ENCODE peak calls at places on chromosomes 16 and 17, in nine cellular contexts. C, W, J, S, B, N, Y, V and Z are unnamed samples.

GRCh38 chr16:24974859-24975258 is 40.3 kb downstream of the ARHGAP17 start:
- DNase-seq in C (peak; percentile 1), W (no peak), J (no peak), S (no peak), B (no peak), N (no peak), Y (no peak), V (no peak), Z (no peak)

GRCh38 chr17:31935512-31935911 is 1.3 kb upstream of the SUZ12 start:
- DNase-seq in C (no peak), W (no peak), J (no peak), S (no peak), B (no peak), N (no peak), Y (no peak), V (no peak), Z (no peak)

GRCh38 chr17:17757391-17757791 is 76.1 kb downstream of the RAI1 start:
- DNase-seq in C (no peak), W (no peak), J (no peak), S (no peak), B (no peak), N (peak; percentile 75), Y (no peak), V (no peak), Z (peak; percentile 76)

GRCh38 chr16:19830902-19831555 is 53.6 kb downstream of the GPRC5B start:
- DNase-seq in C (no peak), W (no peak), J (no peak), S (no peak), B (no peak), N (no peak), Y (no peak), V (no peak), Z (no peak)

GRCh38 chr16:48617711-48618148 is 7.8 kb upstream of the N4BP1 start:
- DNase-seq in C (peak; percentile 79), W (no peak), J (peak; percentile 36), S (no peak), B (no peak), N (no peak), Y (no peak), V (peak; percentile 28), Z (peak; percentile 67)

GRCh38 chr17:7356072-7356549 is 1.2 kb downstream of the TMEM95 start:
- DNase-seq in C (peak; percentile 77), W (peak; percentile 58), J (peak; percentile 89), S (no peak), B (peak; percentile 92), N (peak; percentile 93), Y (peak; percentile 83), V (peak; percentile 77), Z (peak; percentile 91)

GRCh38 chr17:19287651-19288050 is 50.5 kb downstream of the EPN2 start:
- DNase-seq in C (no peak), W (no peak), J (no peak), S (no peak), B (no peak), N (no peak), Y (no peak), V (no peak), Z (no peak)

GRCh38 chr17:50953831-50954601 is 87.9 kb upstream of the TOB1 start:
- DNase-seq in C (peak; percentile 53), W (peak; percentile 34), J (no peak), S (no peak), B (peak; percentile 74), N (peak; percentile 51), Y (no peak), V (no peak), Z (no peak)

GRCh38 chr17:14225153-14226004 is 11.3 kb downstream of the CDRT15 start:
- DNase-seq in C (no peak), W (no peak), J (no peak), S (peak; percentile 57), B (no peak), N (no peak), Y (no peak), V (no peak), Z (no peak)

GRCh38 chr17:66661411-66661843 is 173.5 kb upstream of the CACNG5 start:
- DNase-seq in C (no peak), W (no peak), J (peak; percentile 45), S (no peak), B (no peak), N (no peak), Y (peak; percentile 95), V (no peak), Z (no peak)

GRCh38 chr17:81401727-81402529 is 6.7 kb downstream of the BAHCC1 start:
- DNase-seq in C (no peak), W (no peak), J (no peak), S (no peak), B (no peak), N (peak; percentile 66), Y (no peak), V (no peak), Z (no peak)

GRCh38 chr16:84465154-84465553 is 39.3 kb downstream of the MEAK7 start:
- DNase-seq in C (no peak), W (no peak), J (peak; percentile 25), S (no peak), B (no peak), N (peak; percentile 28), Y (no peak), V (no peak), Z (peak; percentile 2)

GRCh38 chr16:84065536-84066132 is 23.0 kb upstream of the SLC38A8 start:
- DNase-seq in C (peak; percentile 83), W (no peak), J (peak; percentile 53), S (no peak), B (no peak), N (peak; percentile 81), Y (peak; percentile 48), V (no peak), Z (peak; percentile 48)

GRCh38 chr16:54287758-54288591 is 1.4 kb upstream of the IRX3 start:
- DNase-seq in C (no peak), W (no peak), J (no peak), S (no peak), B (no peak), N (no peak), Y (no peak), V (no peak), Z (peak; percentile 75)

GRCh38 chr17:78892520-78892919 is 10.5 kb downstream of the CEP295NL start:
- DNase-seq in C (no peak), W (no peak), J (no peak), S (no peak), B (no peak), N (no peak), Y (no peak), V (no peak), Z (no peak)

GRCh38 chr16:2333772-2334379 is 6.7 kb downstream of the ABCA3 start:
- DNase-seq in C (no peak), W (no peak), J (no peak), S (peak; percentile 37), B (no peak), N (peak; percentile 22), Y (peak; percentile 45), V (no peak), Z (no peak)

GRCh38 chr16:48326937-48327336 is 58.3 kb downstream of the SIAH1 start:
- DNase-seq in C (no peak), W (no peak), J (no peak), S (no peak), B (no peak), N (no peak), Y (no peak), V (no peak), Z (no peak)

GRCh38 chr16:84268661-84269060 is 26.0 kb upstream of the WFDC1 start:
- DNase-seq in C (no peak), W (no peak), J (no peak), S (no peak), B (no peak), N (no peak), Y (no peak), V (no peak), Z (no peak)

GRCh38 chr16:21599994-21600773 is 807 bp downstream of the METTL9 start:
- DNase-seq in C (no peak), W (no peak), J (no peak), S (no peak), B (no peak), N (no peak), Y (no peak), V (no peak), Z (no peak)

GRCh38 chr17:39151680-39152058 is 232 bp upstream of the PLXDC1 start:
- DNase-seq in C (no peak), W (no peak), J (no peak), S (no peak), B (no peak), N (peak; percentile 51), Y (no peak), V (no peak), Z (no peak)
- H3K4me3 ChIP-seq in C (peak overlapping the region; percentile 89), W (peak overlapping the region; percentile 44), J (peak overlapping the region; percentile 46), S (peak overlapping the region; percentile 68), B (peak overlapping the region; percentile 73), N (peak overlapping the region; percentile 99), Y (no peak overlapping the region), V (peak overlapping the region; percentile 92), Z (peak overlapping the region; percentile 16)

GRCh38 chr17:70955441-70955840 is 786.1 kb downstream of the KCNJ2 start:
- DNase-seq in C (no peak), W (no peak), J (no peak), S (no peak), B (no peak), N (no peak), Y (no peak), V (no peak), Z (no peak)
- TF ChIP-seq POLR2A in C (no peak), W (no peak), J (no peak), S (no peak), B (no peak), N (no peak), Y (no peak), V (no peak), Z (no peak)

GRCh38 chr17:42586514-42587230 is 9.1 kb upstream of the PSMC3IP start:
- DNase-seq in C (no peak), W (no peak), J (no peak), S (no peak), B (no peak), N (peak; percentile 49), Y (no peak), V (no peak), Z (no peak)

GRCh38 chr17:42579794-42580551 is 2.4 kb upstream of the PSMC3IP start:
- DNase-seq in C (no peak), W (no peak), J (no peak), S (no peak), B (peak; percentile 26), N (no peak), Y (no peak), V (peak; percentile 11), Z (no peak)

GRCh38 chr17:42585353-42585752 is 7.8 kb upstream of the PSMC3IP start:
- DNase-seq in C (no peak), W (no peak), J (no peak), S (no peak), B (no peak), N (peak; percentile 34), Y (no peak), V (no peak), Z (no peak)

GRCh38 chr17:42581744-42582270 is 4.3 kb upstream of the PSMC3IP start:
- DNase-seq in C (no peak), W (no peak), J (no peak), S (no peak), B (peak; percentile 39), N (peak; percentile 30), Y (no peak), V (no peak), Z (no peak)

GRCh38 chr17:42584880-42585279 is 7.4 kb upstream of the PSMC3IP start:
- DNase-seq in C (no peak), W (no peak), J (no peak), S (no peak), B (no peak), N (peak; percentile 23), Y (no peak), V (no peak), Z (no peak)
- H3K27ac ChIP-seq in C (no peak overlapping the region), W (no peak overlapping the region), J (peak overlapping the region; percentile 71), S (no peak overlapping the region), B (no peak overlapping the region), N (peak overlapping the region; percentile 5), Y (no peak overlapping the region), V (no peak overlapping the region), Z (peak overlapping the region; percentile 39)

GRCh38 chr17:30116345-30116660 is 313 bp upstream of the NSRP1 start:
- DNase-seq in C (no peak), W (no peak), J (no peak), S (no peak), B (no peak), N (no peak), Y (no peak), V (no peak), Z (no peak)
- H3K4me3 ChIP-seq in C (peak overlapping the region; percentile 87), W (peak overlapping the region; percentile 58), J (peak overlapping the region; percentile 59), S (peak overlapping the region; percentile 71), B (peak overlapping the region; percentile 86), N (peak overlapping the region; percentile 86), Y (peak overlapping the region; percentile 62), V (peak overlapping the region; percentile 64), Z (peak overlapping the region; percentile 55)